ENCODE peak calls at places on chromosomes 11 and 22, in seven cellular contexts. P, I, N, A, G, V and M are unnamed samples.

GRCh38 chr22:29083576-29084566 is 11.0 kb downstream of the KREMEN1 start:
- DNase-seq in I (no peak), A (no peak), V (no peak), G (no peak), N (no peak), P (no peak), M (no peak)

GRCh38 chr11:113778111-113778910 is 1.3 kb upstream of the CLDN25 start:
- DNase-seq in P (peak; percentile 84), I (peak; percentile 41), N (peak; percentile 7), A (no peak), V (no peak), G (peak; percentile 59), M (no peak)

GRCh38 chr11:119686483-119686882 is 42.5 kb downstream of the NECTIN1 start:
- DNase-seq in I (no peak), N (no peak), V (no peak), G (no peak), A (no peak), P (no peak), M (no peak)

GRCh38 chr11:2122222-2122906 is 16.8 kb downstream of the IGF2 start:
- DNase-seq in V (no peak), I (no peak), G (no peak), N (no peak), P (no peak), A (no peak), M (no peak)

GRCh38 chr22:40040927-40041326 is 46.2 kb downstream of the FAM83F start:
- DNase-seq in G (peak; percentile 62), A (no peak), V (peak; percentile 49), I (peak; percentile 45), N (no peak), P (peak; percentile 82), M (peak; percentile 77)

GRCh38 chr11:118915396-118915795 is 10.3 kb downstream of the BCL9L start:
- DNase-seq in I (no peak), A (no peak), V (no peak), N (no peak), G (no peak), P (no peak), M (no peak)

GRCh38 chr11:85603220-85603619 is 23.9 kb downstream of the DLG2 start:
- DNase-seq in N (no peak), P (no peak), V (no peak), I (no peak), G (no peak), A (no peak), M (no peak)

GRCh38 chr11:14642873-14643696 is 519 bp upstream of the PDE3B start:
- DNase-seq in V (no peak), A (peak; percentile 4), P (no peak), G (no peak), I (no peak), N (no peak), M (no peak)

GRCh38 chr22:48335442-48336139 is 1492.1 kb downstream of the BRD1 start:
- DNase-seq in V (no peak), I (no peak), N (peak; percentile 4), P (no peak), A (no peak), G (no peak), M (no peak)

GRCh38 chr11:29282088-29282487 is 734.7 kb downstream of the KCNA4 start:
- DNase-seq in G (no peak), N (peak; percentile 80), P (no peak), I (no peak), A (no peak), V (no peak), M (no peak)

GRCh38 chr11:34311126-34311525 is 46.7 kb downstream of the ABTB2 start:
- DNase-seq in V (peak; percentile 47), G (no peak), N (no peak), I (peak; percentile 44), P (no peak), A (no peak), M (no peak)

GRCh38 chr22:43411981-43412807 is at the start of gene MPPED1:
- DNase-seq in V (no peak), I (no peak), N (no peak), A (no peak), G (no peak), P (no peak), M (no peak)

GRCh38 chr11:74154621-74155281 is 16.1 kb downstream of the C2CD3 start:
- DNase-seq in V (no peak), I (no peak), P (no peak), N (no peak), G (no peak), A (no peak), M (no peak)

GRCh38 chr22:47012589-47013365 is 250.3 kb downstream of the TBC1D22A start:
- DNase-seq in I (no peak), A (no peak), V (no peak), N (peak; percentile 21), G (no peak), P (no peak), M (no peak)

GRCh38 chr11:85539029-85539689 is 88.0 kb downstream of the DLG2 start:
- DNase-seq in A (no peak), G (no peak), V (no peak), N (no peak), I (no peak), P (no peak), M (no peak)

GRCh38 chr11:26227311-26227710 is 104.6 kb upstream of the ANO3 start:
- DNase-seq in V (no peak), A (no peak), G (no peak), I (no peak), P (no peak), N (peak; percentile 81), M (no peak)

GRCh38 chr11:78961938-78962701 is 387.5 kb upstream of the NARS2 start:
- DNase-seq in G (peak; percentile 34), V (peak; percentile 37), P (peak; percentile 7), A (no peak), N (no peak), I (peak; percentile 17), M (no peak)

GRCh38 chr11:63986156-63986931 is at the start of gene OTUB1:
- DNase-seq in N (peak; percentile 53), V (peak; percentile 94), I (peak; percentile 90), A (peak; percentile 87), P (peak; percentile 91), G (peak; percentile 90), M (peak; percentile 94)

GRCh38 chr22:33666661-33667619 is 253.3 kb downstream of the LARGE1 start:
- DNase-seq in N (no peak), I (no peak), V (no peak), G (no peak), P (no peak), A (no peak), M (no peak)

GRCh38 chr22:44595841-44596341 is 97.9 kb upstream of the RTL6 start:
- DNase-seq in P (peak; percentile 24), G (peak; percentile 17), V (no peak), A (no peak), I (no peak), N (no peak), M (no peak)

GRCh38 chr11:133796043-133796795 is 49.1 kb downstream of the SPATA19 start:
- DNase-seq in P (no peak), G (no peak), V (no peak), N (no peak), I (no peak), A (no peak), M (no peak)

GRCh38 chr22:30569674-30570202 is 4.7 kb downstream of the GAL3ST1 start:
- DNase-seq in I (no peak), G (no peak), V (no peak), P (no peak), A (no peak), N (no peak), M (no peak)

GRCh38 chr11:110524227-110524626 is 94.5 kb downstream of the FDX1 start:
- DNase-seq in N (peak; percentile 81), V (no peak), G (no peak), P (peak; percentile 9), I (no peak), A (no peak), M (no peak)

GRCh38 chr22:36417281-36417686 is 29.5 kb upstream of the MYH9 start:
- DNase-seq in N (no peak), P (no peak), A (no peak), G (no peak), I (no peak), V (no peak), M (no peak)

GRCh38 chr11:34501962-34502361 is 11.6 kb downstream of the ELF5 start:
- DNase-seq in V (no peak), I (no peak), G (no peak), P (no peak), A (no peak), N (no peak), M (no peak)

GRCh38 chr22:29799217-29799680 is 32.1 kb downstream of the UQCR10 start:
- DNase-seq in G (peak; percentile 44), A (no peak), N (peak; percentile 94), V (peak; percentile 93), P (peak; percentile 78), I (peak; percentile 88), M (peak; percentile 84)

GRCh38 chr11:23399995-23400394 is 539.7 kb upstream of the CCDC179 start:
- DNase-seq in P (no peak), N (no peak), G (no peak), V (no peak), I (no peak), A (no peak), M (no peak)

GRCh38 chr11:11056749-11057471 is 199.1 kb upstream of the ZBED5 start:
- DNase-seq in G (no peak), N (no peak), V (no peak), I (no peak), P (no peak), A (no peak), M (no peak)

GRCh38 chr22:33332538-33332937 is 274.4 kb upstream of the SYN3 start:
- DNase-seq in V (no peak), N (no peak), P (no peak), A (no peak), G (no peak), I (peak; percentile 16), M (no peak)

GRCh38 chr11:46304605-46305004 is 27.1 kb downstream of the CREB3L1 start:
- DNase-seq in P (no peak), A (no peak), G (no peak), V (no peak), I (no peak), N (no peak), M (no peak)